ENCODE peak calls at places on chromosome 11, in four cellular contexts. C, V, Q and O are unnamed samples.

GRCh38 chr11:126781942-126782341 is 218.6 kb downstream of the KIRREL3 start:
- DNase-seq in Q (peak), V (no peak), C (no peak), O (no peak)

GRCh38 chr11:12958984-12959383 is 50.1 kb upstream of the RASSF10 start:
- DNase-seq in C (no peak), Q (no peak), V (no peak), O (no peak)

GRCh38 chr11:80163011-80163410 is 722.2 kb upstream of the TENM4 start:
- DNase-seq in V (no peak), Q (no peak), C (no peak), O (no peak)

GRCh38 chr11:114877976-114878375 is 199.6 kb downstream of the NXPE2 start:
- DNase-seq in C (no peak), Q (no peak), V (no peak), O (no peak)

GRCh38 chr11:6747097-6747662 is 24.6 kb downstream of the OR2AG2 start:
- DNase-seq in V (no peak), Q (no peak), C (no peak), O (no peak)

GRCh38 chr11:69127091-69127850 is 28.5 kb upstream of the SMIM38 start:
- DNase-seq in Q (no peak), C (no peak), V (peak), O (no peak)

GRCh38 chr11:18384157-18384641 is 10.2 kb upstream of the LDHA start:
- DNase-seq in V (peak), C (peak), Q (peak), O (peak)

GRCh38 chr11:65803797-65804492 is 17.1 kb downstream of the OVOL1 start:
- DNase-seq in C (no peak), V (no peak), Q (no peak), O (no peak)

GRCh38 chr11:17686185-17686980 is 33.0 kb upstream of the MYOD1 start:
- DNase-seq in V (no peak), Q (peak), C (no peak), O (no peak)

GRCh38 chr11:72741429-72741833 is 10.8 kb downstream of the ARAP1 start:
- DNase-seq in C (no peak), Q (peak), V (no peak), O (no peak)

GRCh38 chr11:13667245-13667644 is 1.2 kb upstream of the FAR1 start:
- DNase-seq in Q (peak), V (no peak), C (no peak), O (no peak)

GRCh38 chr11:4636962-4637661 is at the start of gene OR51D1:
- DNase-seq in C (peak), V (peak), Q (peak), O (no peak)

GRCh38 chr11:33723238-33723881 is 12.9 kb downstream of the CD59 start:
- DNase-seq in Q (no peak), V (no peak), C (peak), O (peak)

GRCh38 chr11:31492320-31492913 is 17.0 kb downstream of the IMMP1L start:
- DNase-seq in C (no peak), V (no peak), Q (no peak), O (no peak)

GRCh38 chr11:117473692-117474091 is 146.0 kb downstream of the CEP164 start:
- DNase-seq in C (no peak), V (no peak), Q (no peak), O (no peak)

GRCh38 chr11:128509990-128510389 is 77.4 kb downstream of the ETS1 start:
- DNase-seq in V (no peak), C (no peak), Q (no peak), O (no peak)

GRCh38 chr11:82732734-82733443 is 775 bp downstream of the FAM181B start:
- DNase-seq in V (peak), C (no peak), Q (peak), O (no peak)

GRCh38 chr11:102799656-102800339 is 1.8 kb upstream of the MMP1 start:
- DNase-seq in V (no peak), Q (no peak), C (no peak), O (no peak)

GRCh38 chr11:613369-613968 is 2.3 kb downstream of the IRF7 start:
- DNase-seq in Q (peak), C (no peak), V (peak), O (no peak)

GRCh38 chr11:119205080-119205479 is 1.1 kb upstream of the CBL start:
- DNase-seq in V (no peak), Q (no peak), C (no peak), O (no peak)

GRCh38 chr11:80414766-80415165 is 973.9 kb upstream of the TENM4 start:
- DNase-seq in Q (no peak), C (no peak), V (no peak), O (no peak)

GRCh38 chr11:128061321-128061871 is 526.0 kb downstream of the ETS1 start:
- DNase-seq in V (no peak), Q (no peak), C (no peak), O (peak)

GRCh38 chr11:102489469-102490145 is 37.0 kb upstream of the TMEM123 start:
- DNase-seq in C (no peak), V (no peak), Q (no peak), O (no peak)

GRCh38 chr11:36312593-36312990 is 16.5 kb downstream of the PRR5L start:
- DNase-seq in Q (no peak), C (peak), V (no peak), O (peak)

GRCh38 chr11:2808850-2809847 is 76.4 kb downstream of the CDKN1C start:
- DNase-seq in Q (no peak), V (peak), C (no peak), O (no peak)

GRCh38 chr11:409008-409599 is 5.7 kb downstream of the SIGIRR start:
- DNase-seq in C (no peak), Q (no peak), V (no peak), O (no peak)

GRCh38 chr11:113332638-113333329 is 18.4 kb downstream of the TTC12 start:
- DNase-seq in V (no peak), C (no peak), Q (no peak), O (no peak)
- TF ChIP-seq CTCF in V (no peak), C (no peak), Q (no peak), O (no peak)

GRCh38 chr11:10899542-10899830 is 41.6 kb upstream of the ZBED5 start:
- DNase-seq in V (peak), C (no peak), Q (no peak), O (no peak)

GRCh38 chr11:10897150-10897549 is 39.3 kb upstream of the ZBED5 start:
- DNase-seq in C (no peak), Q (no peak), V (no peak), O (no peak)

GRCh38 chr11:10898003-10898762 is 40.3 kb upstream of the ZBED5 start:
- DNase-seq in Q (no peak), C (no peak), V (no peak), O (no peak)

GRCh38 chr11:10900686-10901415 is 43.0 kb upstream of the ZBED5 start:
- DNase-seq in Q (no peak), C (no peak), V (no peak), O (no peak)

GRCh38 chr11:10898763-10899541 is 41.1 kb upstream of the ZBED5 start:
- DNase-seq in V (no peak), Q (no peak), C (no peak), O (no peak)
- H3K4me3 ChIP-seq in V (no peak), Q (no peak), C (no peak), O (no peak)

DNA sequence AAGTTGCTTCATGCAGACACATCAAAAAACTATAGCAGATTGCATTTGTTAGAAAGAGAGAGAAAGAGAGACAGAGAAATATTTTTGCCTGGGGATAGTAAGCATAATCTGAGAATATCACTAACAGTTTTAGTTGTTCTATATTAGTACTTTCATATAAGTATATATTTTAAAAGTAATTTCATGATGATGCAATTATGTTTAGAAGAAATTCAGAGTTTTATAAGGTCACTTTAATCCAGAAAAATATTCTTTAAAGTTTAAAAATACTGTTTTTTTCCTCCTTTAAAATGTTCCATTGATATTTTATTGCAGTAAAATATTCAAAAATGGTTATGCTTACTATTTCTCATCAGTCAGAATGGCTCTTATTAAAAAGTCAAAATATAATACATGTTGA is 86.8 kb upstream of the MTMR2 start:
- DNase-seq in Q (no peak), V (no peak), C (no peak), O (no peak)
- TF ChIP-seq CTCF in Q (no peak), V (no peak), C (no peak), O (no peak)

DNA sequence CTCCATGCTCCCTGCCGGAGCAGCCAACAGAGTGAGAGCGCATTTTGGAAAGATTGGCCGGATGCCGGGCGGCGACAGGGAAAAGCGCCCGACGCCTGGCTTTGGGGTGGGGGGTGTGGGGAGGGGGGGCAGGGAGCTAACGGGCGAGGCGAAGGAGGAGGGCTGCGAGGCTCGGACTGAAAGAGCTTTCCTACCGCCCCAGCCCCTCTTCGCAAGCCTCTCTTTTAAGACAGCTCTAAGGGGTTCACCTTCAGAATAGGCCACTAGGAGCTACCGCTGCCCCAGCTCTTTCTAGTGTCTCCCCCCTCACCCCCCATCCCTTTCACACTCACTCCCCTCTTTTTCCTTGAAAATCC is 3.5 kb upstream of the DBX1 start:
- DNase-seq in Q (peak), V (no peak), C (no peak), O (no peak)
- H3K4me3 ChIP-seq in Q (peak), V (no peak), C (no peak), O (no peak)